ENCODE peak calls at places on chromosomes 4 and X, in seven cellular contexts. J is pancreas, E is uterus, C is upper lobe of left lung, W is heart left ventricle, F is heart right ventricle, Y is IMR-90. V is an unnamed sample.

GRCh38 chr4:81818385-81818784 is 346.7 kb upstream of the RASGEF1B start:
- DNase-seq in J (no peak), E (no peak), C (no peak), W (no peak), F (no peak), Y (no peak), V (no peak)

GRCh38 chr4:172982151-172982590 is 186.4 kb upstream of the GALNT7 start:
- DNase-seq in J (no peak), E (peak; percentile 46), C (no peak), W (no peak), F (no peak), Y (peak; percentile 92), V (no peak)

GRCh38 chrX:51893931-51894696 is 691 bp downstream of the MAGED1 start:
- DNase-seq in J (no peak), E (peak; percentile 48), C (no peak), W (peak; percentile 10), F (peak; percentile 32), Y (peak; percentile 11), V (no peak)

GRCh38 chrX:43349363-43349762 is 306.7 kb upstream of the MAOA start:
- DNase-seq in J (no peak), E (no peak), C (no peak), W (peak; percentile 3), F (no peak), Y (peak; percentile 19), V (no peak)

GRCh38 chr4:85029453-85029852 is 63.0 kb upstream of the WDFY3 start:
- DNase-seq in J (no peak), E (no peak), C (no peak), W (peak; percentile 10), F (no peak), Y (no peak), V (no peak)

GRCh38 chrX:69074726-69075125 is 90.5 kb downstream of the PJA1 start:
- DNase-seq in J (peak; percentile 26), E (no peak), C (no peak), W (no peak), F (no peak), Y (no peak), V (no peak)

GRCh38 chr4:6221296-6221850 is 21.0 kb upstream of the JAKMIP1 start:
- DNase-seq in J (no peak), E (no peak), C (no peak), W (no peak), F (no peak), Y (no peak), V (no peak)

GRCh38 chr4:94390804-94391410 is 48.3 kb upstream of the HPGDS start:
- DNase-seq in J (no peak), E (no peak), C (no peak), W (no peak), F (no peak), Y (peak; percentile 4), V (no peak)

GRCh38 chr4:168832746-168833575 is 177.1 kb downstream of the CBR4 start:
- DNase-seq in J (peak; percentile 68), E (peak; percentile 55), C (peak; percentile 90), W (peak; percentile 48), F (peak; percentile 42), Y (no peak), V (no peak)

GRCh38 chrX:129360175-129360574 is 163.1 kb downstream of the SMARCA1 start:
- DNase-seq in J (no peak), E (peak; percentile 15), C (no peak), W (peak; percentile 6), F (peak; percentile 4), Y (peak; percentile 40), V (no peak)

GRCh38 chr4:151968643-151969042 is 207.8 kb upstream of the GATB start:
- DNase-seq in J (no peak), E (no peak), C (no peak), W (no peak), F (no peak), Y (no peak), V (no peak)

GRCh38 chr4:140996757-140997156 is 136.5 kb downstream of the RNF150 start:
- DNase-seq in J (no peak), E (no peak), C (no peak), W (no peak), F (no peak), Y (peak; percentile 78), V (no peak)

GRCh38 chrX:134512566-134512965 is 52.6 kb downstream of the HPRT1 start:
- DNase-seq in J (no peak), E (no peak), C (no peak), W (no peak), F (no peak), Y (peak; percentile 89), V (no peak)

GRCh38 chr4:121379276-121379675 is 1.5 kb downstream of the QRFPR start:
- DNase-seq in J (no peak), E (no peak), C (no peak), W (no peak), F (no peak), Y (no peak), V (no peak)

GRCh38 chr4:140255919-140256318 is 101.9 kb upstream of the MAML3 start:
- DNase-seq in J (no peak), E (no peak), C (no peak), W (no peak), F (no peak), Y (no peak), V (no peak)

GRCh38 chrX:113868169-113868568 is 715.7 kb upstream of the HTR2C start:
- DNase-seq in J (no peak), E (no peak), C (no peak), W (no peak), F (no peak), Y (no peak), V (no peak)

GRCh38 chr4:27720010-27720766 is 859.5 kb downstream of the STIM2 start:
- DNase-seq in J (no peak), E (no peak), C (no peak), W (no peak), F (no peak), Y (no peak), V (no peak)

GRCh38 chr4:41505161-41505653 is 32.8 kb upstream of the LIMCH1 start:
- DNase-seq in J (no peak), E (no peak), C (no peak), W (peak; percentile 20), F (no peak), Y (no peak), V (no peak)

GRCh38 chrX:32084757-32085156 is 1012.9 kb upstream of the FTHL17 start:
- DNase-seq in J (no peak), E (no peak), C (no peak), W (no peak), F (no peak), Y (no peak), V (no peak)

DNA sequence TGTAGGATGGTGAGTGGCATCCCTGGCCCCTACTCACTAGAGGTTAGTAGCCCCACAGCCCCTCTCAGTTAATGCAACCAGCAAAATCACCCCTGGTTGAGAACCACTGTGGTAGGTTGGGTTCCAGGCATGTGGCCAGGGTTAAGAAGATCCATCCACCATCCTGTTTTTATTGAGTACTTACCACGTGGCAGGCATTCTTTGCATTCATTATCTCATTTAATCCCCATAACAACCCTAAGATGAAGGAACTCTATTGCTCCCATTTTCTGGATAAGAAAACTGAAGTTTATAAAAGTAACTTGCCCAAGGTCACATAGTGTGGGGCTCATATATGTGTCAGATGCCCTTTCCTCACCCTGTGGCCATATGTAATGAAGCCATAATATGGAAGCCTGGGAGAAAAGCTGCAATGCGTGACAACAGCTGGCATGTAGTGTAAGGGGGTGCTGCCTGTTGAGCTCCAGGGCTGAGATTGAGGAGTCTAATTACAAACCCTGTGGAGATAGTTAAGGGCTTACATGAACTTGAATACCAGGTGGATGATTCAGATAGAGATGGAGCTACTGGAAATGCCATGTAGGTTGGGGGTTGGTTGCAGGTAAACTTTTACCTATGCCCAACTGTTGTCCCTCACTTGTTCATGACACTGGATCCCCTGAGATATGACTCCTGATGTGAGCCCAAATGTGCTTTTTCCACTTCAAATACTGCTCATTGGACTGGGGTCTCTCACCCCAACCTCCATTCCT is 100.2 kb upstream of the PGRMC2 start:
- DNase-seq in J (no peak), E (no peak), C (no peak), W (no peak), F (no peak), Y (peak; percentile 43), V (no peak)
- H3K4me1 ChIP-seq in J (peaks cover 22% of the 10 kb centered on the region), E (peaks cover 19% of the 10 kb centered on the region), C (peaks cover 6% of the 10 kb centered on the region), W (peaks cover 44% of the 10 kb centered on the region), F (peaks cover 43% of the 10 kb centered on the region), Y (peaks cover 34% of the 10 kb centered on the region), V (peaks cover 75% of the 10 kb centered on the region)

GRCh38 chr4:86302242-86302641 is 57.6 kb downstream of the MAPK10 start:
- DNase-seq in J (no peak), E (peak; percentile 89), C (no peak), W (peak; percentile 14), F (peak; percentile 44), Y (peak; percentile 1), V (no peak)

GRCh38 chr4:86291180-86291579 is 68.7 kb downstream of the MAPK10 start:
- DNase-seq in J (no peak), E (no peak), C (no peak), W (no peak), F (no peak), Y (no peak), V (no peak)

GRCh38 chr4:86300516-86300915 is 59.3 kb downstream of the MAPK10 start:
- DNase-seq in J (no peak), E (no peak), C (no peak), W (no peak), F (no peak), Y (no peak), V (no peak)

GRCh38 chr4:86294883-86295282 is 65.0 kb downstream of the MAPK10 start:
- DNase-seq in J (no peak), E (no peak), C (no peak), W (no peak), F (no peak), Y (no peak), V (no peak)

DNA sequence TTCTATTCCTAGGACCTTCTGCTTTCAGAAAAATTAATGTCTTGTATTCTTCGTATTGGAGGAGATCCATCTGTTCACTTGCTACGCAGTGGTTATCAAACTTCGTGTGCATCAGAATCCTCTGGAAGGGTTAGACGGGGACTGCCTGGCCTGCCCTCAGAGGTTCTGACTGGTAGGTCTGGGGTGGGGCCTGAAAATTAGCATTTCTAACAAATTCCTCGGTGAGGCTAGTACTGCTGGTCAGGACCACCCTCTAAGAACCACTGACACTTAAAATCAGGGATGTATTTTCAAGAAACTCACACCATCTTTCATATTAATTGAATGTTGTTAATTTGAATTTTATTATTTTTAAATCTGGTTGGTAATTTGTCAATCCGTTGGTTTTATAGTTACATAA is 63.0 kb downstream of the MAPK10 start:
- DNase-seq in J (no peak), E (no peak), C (no peak), W (no peak), F (no peak), Y (no peak), V (no peak)
- H3K27ac ChIP-seq in J (no peak overlapping the region), E (no peak overlapping the region), C (no peak overlapping the region), W (no peak overlapping the region), F (no peak overlapping the region), Y (no peak overlapping the region), V (no peak overlapping the region)

GRCh38 chr4:25378130-25378743 is 1.2 kb downstream of the ANAPC4 start:
- DNase-seq in J (no peak), E (no peak), C (no peak), W (no peak), F (no peak), Y (no peak), V (no peak)
- H3K4me3 ChIP-seq in J (peak overlapping the region; percentile 97), E (peak overlapping the region; percentile 62), C (peak overlapping the region; percentile 84), W (no peak overlapping the region), F (peak overlapping the region; percentile 88), Y (peak overlapping the region; percentile 99), V (peak overlapping the region; percentile 95)

DNA sequence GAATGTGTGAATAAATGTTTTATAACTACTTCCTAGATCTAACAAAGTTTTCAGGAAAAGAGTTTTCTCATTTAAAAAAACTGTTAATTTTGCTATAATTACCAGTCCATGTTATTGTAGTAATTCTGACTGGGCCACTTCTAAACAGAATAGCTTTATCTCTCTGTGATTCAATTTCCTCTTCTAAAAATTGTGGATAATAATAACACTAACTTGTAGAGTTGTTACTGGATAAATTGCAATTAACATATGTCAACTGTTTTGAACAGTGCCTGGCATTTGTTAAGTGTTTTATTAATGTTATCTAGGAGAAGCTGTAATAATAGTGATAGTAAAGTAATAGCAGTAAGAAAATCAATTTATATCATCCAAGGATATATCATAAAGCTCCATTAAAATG is 162.3 kb downstream of the BTC start:
- DNase-seq in J (no peak), E (no peak), C (no peak), W (no peak), F (no peak), Y (no peak), V (no peak)
- H3K4me1 ChIP-seq in J (peaks cover 4% of the 10 kb centered on the region), E (no peaks in the 10 kb centered on the region), C (peaks cover 5% of the 10 kb centered on the region), W (no peaks in the 10 kb centered on the region), F (peaks cover 4% of the 10 kb centered on the region), Y (peaks cover 2% of the 10 kb centered on the region), V (peaks cover 35% of the 10 kb centered on the region)

V was measured in esophagus squamous epithelium.